ENCODE peak calls at places on chromosomes 5 and 9, in eight cellular contexts. Z is mucosa of descending colon, T is fibroblast of lung, P is bronchial epithelial cell, S is lung, H is brain microvascular endothelial cell, I is body of pancreas, K is osteoblast. C is an unnamed sample.
A peak's percentile ranks its signal among the peaks of the same experiment; 100 is the strongest.

GRCh38 chr5:127564002-127564769 is 46.7 kb downstream of the PRRC1 start:
- DNase-seq in Z (peak; percentile 75), T (peak; percentile 45), P (peak; percentile 54), S (peak; percentile 39), H (peak; percentile 56), I (peak; percentile 69), K (peak; percentile 75), C (peak; percentile 75)

GRCh38 chr5:59725393-59725768 is 168.1 kb downstream of the PDE4D start:
- DNase-seq in Z (no peak), T (no peak), P (no peak), S (no peak), H (no peak), I (no peak), K (no peak), C (no peak)

GRCh38 chr9:129644365-129644764 is 2.4 kb upstream of the ASB6 start:
- DNase-seq in Z (no peak), T (no peak), P (peak; percentile 15), S (no peak), H (no peak), I (no peak), K (no peak), C (peak; percentile 59)

GRCh38 chr5:151106509-151106908 is 25.7 kb upstream of the TNIP1 start:
- DNase-seq in Z (no peak), T (no peak), P (no peak), S (no peak), H (no peak), I (no peak), K (no peak), C (no peak)

GRCh38 chr5:168447748-168448147 is 38.5 kb upstream of the RARS1 start:
- DNase-seq in Z (no peak), T (peak; percentile 4), P (no peak), S (no peak), H (no peak), I (no peak), K (no peak), C (no peak)

GRCh38 chr5:173321886-173322285 is 6.3 kb downstream of the STC2 start:
- DNase-seq in Z (no peak), T (no peak), P (no peak), S (no peak), H (no peak), I (no peak), K (no peak), C (no peak)

GRCh38 chr5:135434591-135435466 is 12.3 kb downstream of the DCANP1 start:
- DNase-seq in Z (no peak), T (peak; percentile 35), P (no peak), S (no peak), H (no peak), I (no peak), K (peak; percentile 88), C (no peak)

GRCh38 chr5:58871648-58872242 is 288.9 kb downstream of the RAB3C start:
- DNase-seq in Z (peak; percentile 45), T (peak; percentile 12), P (peak; percentile 58), S (no peak), H (peak; percentile 53), I (peak; percentile 29), K (no peak), C (peak; percentile 59)

GRCh38 chr5:43193171-43193951 is 1.3 kb downstream of the NIM1K start:
- DNase-seq in Z (no peak), T (peak; percentile 90), P (peak; percentile 85), S (peak; percentile 36), H (peak; percentile 92), I (peak; percentile 34), K (peak; percentile 95), C (peak; percentile 86)

GRCh38 chr9:131523451-131524435 is 7.3 kb downstream of the UCK1 start:
- DNase-seq in Z (no peak), T (no peak), P (no peak), S (no peak), H (no peak), I (no peak), K (peak; percentile 82), C (no peak)

GRCh38 chr9:2022560-2022959 is 7.4 kb downstream of the SMARCA2 start:
- DNase-seq in Z (no peak), T (no peak), P (no peak), S (no peak), H (no peak), I (no peak), K (no peak), C (no peak)

GRCh38 chr5:8961219-8961618 is 584.7 kb downstream of the SEMA5A start:
- DNase-seq in Z (no peak), T (no peak), P (no peak), S (no peak), H (no peak), I (no peak), K (no peak), C (no peak)

GRCh38 chr5:61401726-61402125 is 69.7 kb downstream of the ZSWIM6 start:
- DNase-seq in Z (no peak), T (peak; percentile 89), P (peak; percentile 58), S (no peak), H (peak; percentile 54), I (no peak), K (peak; percentile 90), C (peak; percentile 63)

GRCh38 chr5:52560366-52560765 is 227.3 kb upstream of the ITGA1 start:
- DNase-seq in Z (no peak), T (no peak), P (peak; percentile 34), S (no peak), H (no peak), I (no peak), K (no peak), C (peak; percentile 22)

GRCh38 chr5:124744170-124744911 is 2.1 kb downstream of the ZNF608 start:
- DNase-seq in Z (peak; percentile 77), T (peak; percentile 39), P (peak; percentile 23), S (peak; percentile 59), H (no peak), I (peak; percentile 60), K (no peak), C (peak; percentile 38)

GRCh38 chr5:16784088-16784487 is 152.0 kb downstream of the MYO10 start:
- DNase-seq in Z (no peak), T (peak; percentile 87), P (no peak), S (no peak), H (peak; percentile 77), I (no peak), K (peak; percentile 82), C (no peak)

GRCh38 chr5:173488144-173488543 is 128.3 kb downstream of the BOD1 start:
- DNase-seq in Z (no peak), T (no peak), P (no peak), S (no peak), H (no peak), I (no peak), K (no peak), C (no peak)

GRCh38 chr5:62259699-62260220 is 46.2 kb upstream of the KIF2A start:
- DNase-seq in Z (no peak), T (no peak), P (no peak), S (no peak), H (no peak), I (peak; percentile 17), K (no peak), C (no peak)

GRCh38 chr5:4044881-4045280 is 449.2 kb downstream of the IRX1 start:
- DNase-seq in Z (no peak), T (no peak), P (no peak), S (no peak), H (no peak), I (no peak), K (no peak), C (no peak)

GRCh38 chr5:4017076-4017803 is 421.6 kb downstream of the IRX1 start:
- DNase-seq in Z (no peak), T (no peak), P (no peak), S (no peak), H (no peak), I (no peak), K (no peak), C (no peak)

GRCh38 chr9:13432914-13433313 is 153.4 kb upstream of the MPDZ start:
- DNase-seq in Z (no peak), T (no peak), P (peak; percentile 57), S (no peak), H (no peak), I (no peak), K (no peak), C (peak; percentile 67)

GRCh38 chr5:131289738-131290137 is 25.9 kb downstream of the CDC42SE2 start:
- DNase-seq in Z (no peak), T (no peak), P (no peak), S (no peak), H (no peak), I (no peak), K (no peak), C (no peak)

GRCh38 chr5:177981296-177982071 is 14.6 kb downstream of the PROP1 start:
- DNase-seq in Z (no peak), T (no peak), P (no peak), S (no peak), H (no peak), I (no peak), K (no peak), C (no peak)

GRCh38 chr5:5418764-5419163 is 3.7 kb upstream of the ICE1 start:
- DNase-seq in Z (peak; percentile 4), T (no peak), P (no peak), S (no peak), H (no peak), I (no peak), K (no peak), C (no peak)

GRCh38 chr9:92982130-92982529 is 34.8 kb downstream of the FGD3 start:
- DNase-seq in Z (no peak), T (no peak), P (no peak), S (no peak), H (no peak), I (no peak), K (no peak), C (no peak)
- H3K4me3 ChIP-seq in Z (no peak overlapping the region), T (no peak overlapping the region), P (no peak overlapping the region), S (no peak overlapping the region), H (no peak overlapping the region), I (no peak overlapping the region), K (no peak overlapping the region), C (no peak overlapping the region)

GRCh38 chr9:30411571-30411970 is 1972.9 kb upstream of the ACO1 start:
- DNase-seq in Z (no peak), T (no peak), P (no peak), S (no peak), H (no peak), I (no peak), K (no peak), C (no peak)

GRCh38 chr9:30410273-30410672 is 1974.2 kb upstream of the ACO1 start:
- DNase-seq in Z (no peak), T (no peak), P (no peak), S (no peak), H (no peak), I (no peak), K (no peak), C (no peak)
- H3K4me3 ChIP-seq in Z (no peak overlapping the region), T (no peak overlapping the region), P (no peak overlapping the region), S (no peak overlapping the region), H (no peak overlapping the region), I (no peak overlapping the region), K (no peak overlapping the region), C (no peak overlapping the region)

DNA sequence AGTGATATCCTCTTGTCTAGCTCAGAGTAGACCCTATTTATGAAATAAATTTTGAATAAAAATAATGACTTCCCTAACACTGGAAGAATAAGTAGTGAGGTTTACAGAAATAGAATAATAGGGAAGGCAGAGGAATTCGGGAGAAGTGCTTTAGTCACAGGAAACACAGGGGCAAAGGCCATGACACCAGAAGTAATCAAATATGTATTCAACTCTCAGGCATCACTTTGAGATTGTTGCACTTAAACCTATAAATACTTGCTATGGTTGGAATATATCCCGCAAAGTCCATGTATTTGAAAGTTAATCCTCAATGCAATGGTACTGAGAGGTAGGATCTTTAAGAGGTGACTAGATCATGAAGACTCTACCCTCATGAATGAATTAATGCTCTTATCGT is 166.8 kb downstream of the YIPF5 start:
- DNase-seq in Z (no peak), T (no peak), P (no peak), S (no peak), H (no peak), I (no peak), K (no peak), C (no peak)
- H3K4me3 ChIP-seq in Z (no peak overlapping the region), T (no peak overlapping the region), P (no peak overlapping the region), S (no peak overlapping the region), H (no peak overlapping the region), I (no peak overlapping the region), K (no peak overlapping the region), C (no peak overlapping the region)

GRCh38 chr9:34963577-34963976 is 5.5 kb downstream of the PHF24 start:
- DNase-seq in Z (no peak), T (no peak), P (peak; percentile 54), S (no peak), H (no peak), I (no peak), K (no peak), C (peak; percentile 74)
- H3K4me3 ChIP-seq in Z (no peak overlapping the region), T (no peak overlapping the region), P (no peak overlapping the region), S (no peak overlapping the region), H (no peak overlapping the region), I (no peak overlapping the region), K (no peak overlapping the region), C (no peak overlapping the region)